ENCODE peak calls at places on chromosomes 7 and 10, in six cellular contexts. A is germinal center, Q is GM12865, S is non-pigmented ciliary epithelial cell, D is hippocampal formation, I is T-helper 9 cell. M is an unnamed sample.

GRCh38 chr7:70506463-70506862 is 625.5 kb upstream of the GALNT17 start:
- DNase-seq in D (no peak), I (no peak), A (no peak), Q (peak; percentile 23), S (no peak), M (no peak)

GRCh38 chr10:65556006-65556405 is 1369.8 kb upstream of the LRRTM3 start:
- DNase-seq in I (no peak), Q (no peak), D (no peak), S (no peak), A (no peak), M (no peak)

GRCh38 chr10:659710-660141 is 29.7 kb downstream of the DIP2C start:
- DNase-seq in S (peak; percentile 55), I (no peak), A (no peak), Q (peak; percentile 33), D (no peak), M (peak; percentile 33)

GRCh38 chr10:35334297-35334696 is 2.0 kb upstream of the CCNY start:
- DNase-seq in A (no peak), I (no peak), Q (no peak), S (no peak), D (no peak), M (no peak)

GRCh38 chr7:117219485-117219884 is 103.4 kb downstream of the WNT2 start:
- DNase-seq in D (no peak), A (no peak), S (no peak), Q (no peak), I (no peak), M (no peak)

GRCh38 chr10:23157691-23158369 is 34.3 kb upstream of the PTF1A start:
- DNase-seq in D (no peak), A (peak; percentile 50), Q (peak; percentile 70), I (no peak), S (peak; percentile 9), M (peak; percentile 11)

GRCh38 chr7:118153551-118154177 is 30.3 kb upstream of the LSM8 start:
- DNase-seq in I (peak; percentile 4), Q (peak; percentile 52), A (peak; percentile 13), D (no peak), S (no peak), M (no peak)

GRCh38 chr7:25849361-25850184 is 302.4 kb upstream of the NFE2L3 start:
- DNase-seq in A (no peak), S (peak; percentile 75), D (no peak), Q (no peak), I (no peak), M (peak; percentile 87)

GRCh38 chr7:55567495-55568070 is 4.7 kb downstream of the VOPP1 start:
- DNase-seq in Q (peak; percentile 68), I (no peak), D (no peak), A (no peak), S (no peak), M (no peak)

GRCh38 chr10:72981882-72982529 is 27.4 kb upstream of the PLA2G12B start:
- DNase-seq in Q (no peak), A (no peak), I (no peak), D (no peak), S (no peak), M (no peak)